ENCODE peak calls at places on chromosomes 4 and X, in nine cellular contexts. A is stomach; C is CD4-positive, alpha-beta memory T cell; G is ovary; V is cardiac muscle cell; Q is vagina; N is A549; Y is thyroid gland; M is aorta. T is an unnamed sample.

GRCh38 chr4:148749403-148749802 is 307.2 kb upstream of the NR3C2 start:
- DNase-seq in M (no peak), Y (no peak), N (no peak), G (no peak), C (no peak), V (no peak), A (no peak), Q (no peak), T (no peak)

GRCh38 chr4:86032476-86033022 is 327.3 kb downstream of the MAPK10 start:
- DNase-seq in C (no peak), N (no peak), V (peak; percentile 32), Y (peak; percentile 73), G (no peak), M (peak; percentile 63), Q (no peak), A (no peak), T (no peak)

GRCh38 chrX:63686878-63687714 is 97.9 kb downstream of the ARHGEF9 start:
- DNase-seq in N (peak; percentile 30), G (no peak), Q (no peak), Y (peak; percentile 2), V (peak; percentile 25), M (no peak), A (no peak), C (peak; percentile 14), T (no peak)

GRCh38 chrX:136262241-136262640 is 11.0 kb upstream of the MAP7D3 start:
- DNase-seq in Q (no peak), Y (no peak), A (no peak), G (no peak), C (no peak), M (no peak), N (no peak), V (no peak), T (no peak)

GRCh38 chrX:30943984-30944383 is 54.9 kb upstream of the TAB3 start:
- DNase-seq in A (no peak), N (no peak), G (no peak), Q (no peak), Y (no peak), C (no peak), M (no peak), V (no peak), T (no peak)

GRCh38 chr4:112589207-112589606 is 47.5 kb downstream of the ZGRF1 start:
- DNase-seq in C (no peak), V (no peak), A (no peak), Q (no peak), N (peak; percentile 19), M (no peak), G (no peak), Y (no peak), T (no peak)

GRCh38 chr4:78484574-78484973 is 67.0 kb upstream of the ANXA3 start:
- DNase-seq in M (no peak), N (no peak), Y (no peak), Q (no peak), A (no peak), G (no peak), C (no peak), V (no peak), T (no peak)

GRCh38 chr4:110055014-110055768 is 142.5 kb downstream of the EGF start:
- DNase-seq in V (no peak), G (no peak), C (no peak), M (no peak), Q (no peak), N (no peak), A (no peak), Y (peak; percentile 79), T (no peak)

GRCh38 chr4:145271194-145271593 is 90.8 kb upstream of the OTUD4 start:
- DNase-seq in G (no peak), M (no peak), V (no peak), Q (no peak), N (no peak), Y (no peak), C (no peak), A (no peak), T (no peak)

GRCh38 chr4:89836897-89837384 is at the start of gene SNCA:
- DNase-seq in V (peak; percentile 89), Q (no peak), G (peak; percentile 80), M (peak; percentile 73), C (peak; percentile 27), A (peak; percentile 46), Y (peak; percentile 76), N (peak; percentile 26), T (peak; percentile 55)

GRCh38 chr4:182540496-182540895 is 297.3 kb downstream of the TENM3 start:
- DNase-seq in Q (no peak), N (no peak), C (no peak), V (no peak), M (no peak), A (no peak), Y (no peak), G (no peak), T (no peak)

GRCh38 chr4:41590591-41590990 is 52.6 kb downstream of the LIMCH1 start:
- DNase-seq in Q (no peak), C (no peak), A (no peak), M (no peak), G (no peak), N (no peak), V (no peak), Y (peak; percentile 83), T (no peak)

GRCh38 chr4:69092190-69092589 is 4.1 kb upstream of the UGT2B7 start:
- DNase-seq in Q (no peak), Y (no peak), A (no peak), C (no peak), V (no peak), G (no peak), N (no peak), M (no peak), T (no peak)

GRCh38 chr4:3706111-3706511 is 60.1 kb upstream of the ADRA2C start:
- DNase-seq in N (no peak), G (no peak), C (no peak), Y (no peak), Q (no peak), M (peak; percentile 21), V (no peak), A (no peak), T (no peak)

GRCh38 chrX:132023896-132024386 is 839 bp downstream of the STK26 start:
- DNase-seq in G (peak; percentile 13), C (peak; percentile 37), Q (no peak), M (peak; percentile 46), A (no peak), N (peak; percentile 12), V (peak; percentile 68), Y (no peak), T (peak; percentile 7)

GRCh38 chrX:118990512-118991227 is 16.3 kb downstream of the LONRF3 start:
- DNase-seq in C (no peak), M (no peak), Y (peak; percentile 51), G (no peak), Q (no peak), A (no peak), N (no peak), V (no peak), T (no peak)

GRCh38 chr4:29319663-29320340 is 1400.4 kb upstream of the PCDH7 start:
- DNase-seq in A (no peak), G (no peak), Q (no peak), N (no peak), Y (no peak), C (no peak), M (no peak), V (no peak), T (no peak)

GRCh38 chr4:187393546-187394344 is 601.8 kb upstream of the ZFP42 start:
- DNase-seq in Q (no peak), M (no peak), A (no peak), N (no peak), G (no peak), V (no peak), C (no peak), Y (no peak), T (no peak)

GRCh38 chr4:167544391-167544790 is 310.1 kb upstream of the SPOCK3 start:
- DNase-seq in C (no peak), V (no peak), G (no peak), M (no peak), Y (no peak), N (no peak), A (no peak), Q (no peak), T (no peak)

GRCh38 chr4:146261046-146261445 is 46.7 kb downstream of the REELD1 start:
- DNase-seq in A (no peak), N (no peak), C (no peak), V (no peak), Y (no peak), M (no peak), Q (no peak), G (no peak), T (no peak)

GRCh38 chr4:10111067-10111801 is 5.4 kb downstream of the WDR1 start:
- DNase-seq in C (no peak), Y (no peak), M (no peak), Q (no peak), N (no peak), G (no peak), V (no peak), A (no peak), T (no peak)
- H3K4me1 ChIP-seq in C (peaks cover 95% of the 10 kb centered on the region), Y (peaks cover 55% of the 10 kb centered on the region), M (peaks cover 6% of the 10 kb centered on the region), Q (peaks cover 97% of the 10 kb centered on the region), N (peaks cover 48% of the 10 kb centered on the region), G (peaks cover 49% of the 10 kb centered on the region), V (peaks cover 45% of the 10 kb centered on the region), A (peaks cover 95% of the 10 kb centered on the region), T (peaks cover 86% of the 10 kb centered on the region)

GRCh38 chr4:20252656-20253271 is 1.1 kb downstream of the SLIT2 start:
- DNase-seq in N (no peak), V (peak; percentile 67), A (no peak), M (peak; percentile 55), Q (no peak), G (peak; percentile 34), Y (peak; percentile 34), C (no peak), T (peak; percentile 11)
- H3K27ac ChIP-seq in N (no peak overlapping the region), V (no peak overlapping the region), A (no peak overlapping the region), M (no peak overlapping the region), Q (peak overlapping the region; percentile 49), G (peak overlapping the region; percentile 64), Y (no peak overlapping the region), C (no peak overlapping the region), T (no peak overlapping the region)

DNA sequence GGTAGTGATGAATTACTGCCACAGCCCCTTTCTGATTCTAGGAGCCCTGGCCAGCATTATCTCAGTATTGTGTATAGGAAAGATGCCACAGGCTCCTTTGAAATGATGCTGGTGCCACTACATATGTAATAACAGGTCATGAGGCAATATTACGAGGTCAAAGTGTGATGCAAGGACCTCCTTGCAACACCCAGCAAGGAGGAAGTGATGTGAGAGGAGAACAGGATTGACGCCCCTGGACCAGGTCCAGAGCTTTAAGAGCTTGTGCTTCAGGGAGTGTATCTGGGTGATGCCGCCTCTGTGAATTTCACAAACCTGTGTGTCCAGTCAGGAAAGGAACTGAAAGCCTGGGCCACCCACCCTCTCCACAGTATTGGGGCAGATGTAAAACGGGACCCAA is 261.8 kb downstream of the MID1IP1 start:
- DNase-seq in C (no peak), Q (peak; percentile 61), V (no peak), G (no peak), Y (no peak), N (peak; percentile 3), A (peak; percentile 59), M (no peak), T (no peak)
- H3K4me1 ChIP-seq in C (no peaks in the 10 kb centered on the region), Q (no peaks in the 10 kb centered on the region), V (no peaks in the 10 kb centered on the region), G (no peaks in the 10 kb centered on the region), Y (no peaks in the 10 kb centered on the region), N (no peaks in the 10 kb centered on the region), A (no peaks in the 10 kb centered on the region), M (no peaks in the 10 kb centered on the region), T (no peaks in the 10 kb centered on the region)

DNA sequence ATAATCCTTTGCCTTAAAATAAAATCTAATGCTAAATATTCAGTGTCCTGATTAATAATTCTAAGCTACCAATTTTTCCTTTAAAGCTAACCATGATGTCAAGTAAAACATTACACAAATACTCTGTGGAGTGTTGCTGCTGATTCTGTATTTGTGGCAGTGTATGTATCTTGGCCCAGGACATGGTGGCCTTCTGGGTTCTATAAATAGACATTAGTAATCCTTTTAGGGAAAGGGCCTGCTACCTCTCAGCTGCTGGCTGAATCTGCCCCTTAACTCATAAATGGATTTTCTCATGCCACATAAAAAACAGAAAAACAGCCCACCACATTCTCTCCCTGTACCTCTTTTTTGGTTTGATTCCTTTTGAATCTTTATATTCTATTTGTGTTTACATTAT is 1.2 kb upstream of the XK start:
- DNase-seq in N (no peak), V (peak; percentile 59), C (no peak), Y (no peak), M (no peak), A (no peak), Q (no peak), G (no peak), T (no peak)
- H3K27ac ChIP-seq in N (no peak overlapping the region), V (peak overlapping the region; percentile 77), C (no peak overlapping the region), Y (no peak overlapping the region), M (peak overlapping the region; percentile 23), A (peak overlapping the region; percentile 85), Q (no peak overlapping the region), G (no peak overlapping the region), T (peak overlapping the region; percentile 83)

T was measured in heart right ventricle.